ENCODE peak calls at places on chromosomes 6 and 20, in four cellular contexts. O is stimulated activated CD8-positive, alpha-beta memory T cell treated with anti-CD3 and anti-CD28 coated beads, Interleukin-4, amount 100 ng/mL, for 1 hour; F is mucosa of descending colon; D is lung microvascular endothelial cell. N is an unnamed sample.

GRCh38 chr6:88749849-88750248 is 213.6 kb downstream of the RNGTT start:
- DNase-seq in F (no peak), D (no peak), O (no peak), N (no peak)

GRCh38 chr6:138555294-138555988 is 56.1 kb upstream of the NHSL1 start:
- DNase-seq in O (no peak), F (no peak), D (peak), N (no peak)

GRCh38 chr6:113047148-113047547 is 700.0 kb downstream of the RFPL4B start:
- DNase-seq in D (no peak), F (no peak), O (no peak), N (no peak)

GRCh38 chr6:156167289-156168076 is 609.7 kb upstream of the ARID1B start:
- DNase-seq in F (peak), D (peak), O (no peak), N (no peak)

GRCh38 chr6:137112067-137112355 is 61.4 kb downstream of the IL22RA2 start:
- DNase-seq in F (no peak), O (no peak), D (no peak), N (no peak)

GRCh38 chr6:28807682-28808280 is 116.0 kb downstream of the TRIM27 start:
- DNase-seq in F (no peak), O (no peak), D (peak), N (no peak)

GRCh38 chr6:41940759-41941279 is 789 bp downstream of the CCND3 start:
- DNase-seq in D (no peak), F (peak), O (no peak), N (no peak)

GRCh38 chr20:32945710-32946221 is 58.5 kb downstream of the SUN5 start:
- DNase-seq in O (no peak), D (peak), F (no peak), N (no peak)

GRCh38 chr6:108699290-108700041 is 138.7 kb downstream of the FOXO3 start:
- DNase-seq in D (peak), F (no peak), O (no peak), N (no peak)

GRCh38 chr6:144840619-144841018 is 555.5 kb downstream of the UTRN start:
- DNase-seq in O (no peak), D (no peak), F (no peak), N (no peak)

GRCh38 chr6:169961772-169962561 is 210.5 kb downstream of the ERMARD start:
- DNase-seq in F (no peak), O (no peak), D (peak), N (no peak)

GRCh38 chr6:391559-392440 is at the start of gene IRF4:
- DNase-seq in D (no peak), O (no peak), F (peak), N (no peak)

GRCh38 chr20:38139919-38140753 is 24.9 kb downstream of the TGM2 start:
- DNase-seq in O (no peak), D (peak), F (peak), N (no peak)

GRCh38 chr20:50149481-50150254 is 3.9 kb downstream of the PEDS1 start:
- DNase-seq in O (no peak), F (peak), D (no peak), N (no peak)

GRCh38 chr20:63519765-63520593 is 586 bp upstream of the PPDPF start:
- DNase-seq in O (peak), F (peak), D (peak), N (no peak)

GRCh38 chr6:75757295-75757694 is 8.3 kb downstream of the MYO6 start:
- DNase-seq in D (no peak), O (no peak), F (no peak), N (no peak)

GRCh38 chr6:30154709-30155521 is 6.1 kb downstream of the TRIM10 start:
- DNase-seq in O (no peak), F (peak), D (peak), N (no peak)

GRCh38 chr6:1424306-1424927 is 35.0 kb downstream of the FOXF2 start:
- DNase-seq in D (peak), F (peak), O (no peak), N (no peak)

GRCh38 chr6:137820425-137820824 is 46.6 kb upstream of the TNFAIP3 start:
- DNase-seq in F (no peak), D (no peak), O (no peak), N (no peak)

GRCh38 chr6:36028088-36028886 is 679 bp downstream of the MAPK14 start:
- DNase-seq in F (peak), O (no peak), D (peak), N (no peak)

GRCh38 chr6:157631388-157631787 is 191.7 kb upstream of the SNX9 start:
- DNase-seq in O (no peak), F (no peak), D (no peak), N (no peak)

GRCh38 chr6:124964764-124965105 is 2.5 kb downstream of the RNF217 start:
- DNase-seq in F (no peak), D (peak), O (no peak), N (no peak)

GRCh38 chr6:135114355-135115145 is 59.9 kb upstream of the HBS1L start:
- DNase-seq in F (no peak), D (no peak), O (no peak), N (no peak)

GRCh38 chr6:169997187-169997929 is 245.9 kb downstream of the ERMARD start:
- DNase-seq in O (no peak), F (no peak), D (no peak), N (no peak)

GRCh38 chr20:25009218-25010145 is 16.9 kb upstream of the APMAP start:
- DNase-seq in O (no peak), D (no peak), F (no peak), N (no peak)

GRCh38 chr6:41224800-41225199 is 3.3 kb upstream of the TREML4 start:
- DNase-seq in D (no peak), O (no peak), F (no peak), N (no peak)

GRCh38 chr20:17565164-17565845 is 4.6 kb upstream of the DSTN start:
- DNase-seq in D (no peak), F (no peak), O (no peak), N (no peak)

GRCh38 chr6:170445487-170445886 is 107.6 kb downstream of the PSMB1 start:
- DNase-seq in O (no peak), F (no peak), D (no peak), N (no peak)

GRCh38 chr20:54475334-54476287 is at the start of gene DOK5:
- DNase-seq in D (peak), F (peak), O (no peak), N (no peak)

GRCh38 chr20:58212636-58213035 is 15.8 kb downstream of the ANKRD60 start:
- DNase-seq in O (no peak), F (no peak), D (no peak), N (no peak)

GRCh38 chr6:28758046-28758817 is 165.6 kb downstream of the TRIM27 start:
- DNase-seq in D (peak), F (no peak), O (no peak), N (no peak)

GRCh38 chr6:5644523-5645183 is 362.1 kb downstream of the NRN1 start:
- DNase-seq in O (no peak), F (no peak), D (no peak), N (no peak)

GRCh38 chr20:36872857-36873256 is 3.1 kb upstream of the TLDC2 start:
- DNase-seq in O (no peak), D (no peak), F (no peak), N (no peak)

GRCh38 chr6:106309024-106309423 is 16.5 kb downstream of the ATG5 start:
- DNase-seq in D (no peak), O (no peak), F (no peak), N (no peak)

GRCh38 chr20:22575087-22575721 is 9.2 kb downstream of the FOXA2 start:
- DNase-seq in F (peak), O (no peak), D (no peak), N (no peak)

GRCh38 chr6:39062014-39062740 is 13.6 kb downstream of the GLP1R start:
- DNase-seq in F (no peak), D (no peak), O (no peak), N (no peak)

GRCh38 chr6:73032586-73032985 is 192.7 kb downstream of the KHDC1L start:
- DNase-seq in O (no peak), F (no peak), D (no peak), N (no peak)

GRCh38 chr6:110475255-110475654 is 1.2 kb downstream of the SLC22A16 start:
- DNase-seq in F (peak), D (no peak), O (no peak), N (no peak)

N was measured in cortex of kidney.